ENCODE peak calls at places on chromosomes 12 and 14, in eight cellular contexts. P is AG08395, W is foreskin keratinocyte, X is ACHN, G is M059J, K is lower leg skin, J is ecto neural progenitor cell, R is nephron progenitor cell. Y is an unnamed sample.

GRCh38 chr14:30227871-30228270 is 300.2 kb upstream of the PRKD1 start:
- DNase-seq in R (no peak), X (peak), W (peak), G (peak), J (no peak), K (peak), P (peak), Y (no peak)

GRCh38 chr14:25607095-25607657 is 557.2 kb upstream of the STXBP6 start:
- DNase-seq in R (no peak), P (no peak), J (no peak), X (no peak), K (no peak), G (no peak), W (no peak), Y (no peak)

GRCh38 chr12:109604902-109605536 is 31.4 kb downstream of the MVK start:
- DNase-seq in J (peak), K (no peak), X (no peak), P (no peak), W (no peak), G (no peak), R (no peak), Y (no peak)

GRCh38 chr12:5808956-5809355 is 136.1 kb downstream of the ANO2 start:
- DNase-seq in P (peak), R (no peak), G (peak), J (no peak), K (no peak), X (peak), W (no peak), Y (peak)

GRCh38 chr14:69828372-69828771 is 31.3 kb upstream of the SLC10A1 start:
- DNase-seq in G (no peak), P (no peak), X (no peak), W (no peak), R (no peak), J (no peak), K (no peak), Y (no peak)

GRCh38 chr14:52018252-52018651 is 28.9 kb downstream of the RTRAF start:
- DNase-seq in J (no peak), R (no peak), K (no peak), W (peak), P (no peak), G (no peak), X (no peak), Y (no peak)

GRCh38 chr12:129394416-129394815 is 509.4 kb downstream of the TMEM132D start:
- DNase-seq in K (no peak), X (no peak), W (no peak), G (no peak), P (no peak), R (no peak), J (no peak), Y (no peak)

GRCh38 chr14:101899263-101899662 is 65.1 kb upstream of the DYNC1H1 start:
- DNase-seq in P (no peak), K (no peak), J (no peak), X (no peak), R (no peak), G (no peak), W (no peak), Y (no peak)

GRCh38 chr12:49342066-49342913 is 4.4 kb upstream of the DNAJC22 start:
- DNase-seq in X (peak), P (peak), J (peak), G (peak), W (no peak), R (peak), K (no peak), Y (peak)

GRCh38 chr12:113392988-113393579 is 10.6 kb downstream of the SDS start:
- DNase-seq in X (peak), K (no peak), R (peak), W (no peak), P (peak), J (peak), G (no peak), Y (no peak)

GRCh38 chr12:26614217-26614616 is 218.8 kb downstream of the ITPR2 start:
- DNase-seq in R (peak), J (peak), K (no peak), W (no peak), X (peak), P (peak), G (peak), Y (no peak)

GRCh38 chr12:112843272-112843671 is 51.7 kb downstream of the RPH3A start:
- DNase-seq in X (no peak), P (no peak), W (no peak), J (no peak), K (no peak), R (no peak), G (peak), Y (no peak)

GRCh38 chr12:14418526-14418925 is 53.0 kb downstream of the ATF7IP start:
- DNase-seq in G (no peak), P (peak), X (peak), J (no peak), K (no peak), R (no peak), W (peak), Y (no peak)

GRCh38 chr14:26596722-26597030 is 1.2 kb downstream of the NOVA1 start:
- DNase-seq in P (no peak), K (no peak), W (no peak), R (peak), G (no peak), X (peak), J (peak), Y (no peak)

GRCh38 chr12:57454566-57455373 is at the start of gene INHBE:
- DNase-seq in P (peak), R (peak), K (no peak), W (no peak), G (no peak), X (no peak), J (peak), Y (no peak)

Y was measured in amniotic stem cell.